ENCODE peak calls at places on chromosomes 5 and 9, in ten cellular contexts. S is PC-9; G is tibial artery; M is K562; R is iPS DF 6.9; O is psoas muscle; V is stomach; H is effector memory CD4-positive, alpha-beta T cell; I is AG09309; U is OCI-LY7. F is an unnamed sample.

GRCh38 chr5:72010395-72010794 is 96.9 kb upstream of the MAP1B start:
- DNase-seq in U (no peak), V (no peak), O (no peak), I (no peak), M (no peak), H (no peak), R (no peak), G (no peak), S (no peak), F (no peak)

GRCh38 chr5:53874409-53874808 is 314.0 kb downstream of the NDUFS4 start:
- DNase-seq in U (peak; percentile 5), V (no peak), G (no peak), I (no peak), O (no peak), R (peak; percentile 25), M (peak; percentile 22), S (no peak), H (no peak), F (peak; percentile 33)

GRCh38 chr9:74951725-74952151 is 974 bp downstream of the C9orf40 start:
- DNase-seq in G (peak; percentile 73), H (peak; percentile 20), V (peak; percentile 53), U (peak; percentile 63), O (peak; percentile 35), I (no peak), M (peak; percentile 13), R (no peak), S (peak; percentile 37), F (no peak)

GRCh38 chr5:59157001-59157527 is 574.2 kb downstream of the RAB3C start:
- DNase-seq in H (no peak), R (no peak), M (no peak), U (no peak), S (no peak), V (no peak), I (no peak), G (no peak), O (no peak), F (peak; percentile 54)

GRCh38 chr5:131221888-131222287 is 42.0 kb upstream of the CDC42SE2 start:
- DNase-seq in G (no peak), R (no peak), V (no peak), O (no peak), H (no peak), S (no peak), I (no peak), M (no peak), U (no peak), F (no peak)

GRCh38 chr9:128078504-128079434 is 10.7 kb downstream of the SLC25A25 start:
- DNase-seq in R (no peak), H (no peak), G (no peak), V (peak; percentile 48), S (peak; percentile 79), U (no peak), O (no peak), M (peak; percentile 79), I (no peak), F (no peak)

GRCh38 chr5:15645376-15645775 is 145.4 kb downstream of the FBXL7 start:
- DNase-seq in O (no peak), G (no peak), M (no peak), S (no peak), V (no peak), U (no peak), I (no peak), R (no peak), H (no peak), F (no peak)

GRCh38 chr9:15642369-15642962 is 89.6 kb downstream of the CCDC171 start:
- DNase-seq in H (no peak), O (no peak), U (peak; percentile 65), I (peak; percentile 7), V (no peak), S (no peak), M (peak; percentile 9), R (peak; percentile 5), G (no peak), F (peak; percentile 3)

GRCh38 chr9:33329117-33329563 is 38.8 kb downstream of the NFX1 start:
- DNase-seq in I (peak; percentile 95), O (peak; percentile 28), V (peak; percentile 82), M (no peak), S (peak; percentile 79), R (no peak), H (no peak), G (peak; percentile 73), U (no peak), F (peak; percentile 93)

GRCh38 chr9:118331622-118332045 is 627.4 kb downstream of the TLR4 start:
- DNase-seq in S (peak; percentile 55), M (no peak), U (no peak), O (peak; percentile 11), H (no peak), G (no peak), V (no peak), I (no peak), R (no peak), F (peak; percentile 73)

DNA sequence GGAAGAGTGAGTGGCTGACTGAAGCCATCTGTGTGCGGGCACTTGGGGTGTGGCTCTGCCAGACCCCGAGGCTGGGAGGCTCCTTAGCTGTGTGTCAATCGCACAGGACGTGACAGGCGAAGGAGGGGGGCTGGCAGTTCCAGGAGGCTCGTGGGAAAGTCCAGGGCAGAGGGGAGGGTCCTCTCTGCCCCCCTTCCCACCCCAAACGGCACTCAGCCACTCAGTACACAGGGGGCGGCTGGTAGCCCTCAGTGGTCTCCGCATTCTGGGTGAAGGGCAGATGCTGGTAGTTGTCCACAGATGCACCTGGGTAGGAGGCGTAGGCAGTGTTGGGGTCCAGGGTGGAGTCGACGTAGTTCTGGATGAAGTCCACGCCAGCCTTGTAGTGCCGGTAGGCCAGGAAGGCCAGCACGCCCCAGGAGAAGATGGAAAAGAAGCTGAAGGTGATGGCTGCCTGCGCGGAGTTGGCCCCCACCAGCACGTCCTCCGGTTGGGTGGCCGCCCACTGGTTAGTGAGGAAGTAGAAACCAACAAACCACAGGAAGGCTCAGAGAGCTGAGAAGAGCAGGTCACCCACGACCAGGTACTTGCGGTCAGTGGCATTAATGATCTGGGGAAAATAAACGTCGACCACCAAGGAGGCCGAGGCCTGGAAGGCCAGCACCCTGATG is 85.4 kb upstream of the CEP78 start:
- DNase-seq in M (no peak), V (no peak), U (no peak), S (no peak), R (no peak), H (no peak), O (no peak), G (no peak), I (no peak), F (no peak)
- H3K4me3 ChIP-seq in M (no peak overlapping the region), V (no peak overlapping the region), U (no peak overlapping the region), S (no peak overlapping the region), R (no peak overlapping the region), H (no peak overlapping the region), O (no peak overlapping the region), G (no peak overlapping the region), I (no peak overlapping the region), F (no peak overlapping the region)

GRCh38 chr5:80077317-80077716 is 42.2 kb downstream of the THBS4 start:
- DNase-seq in R (no peak), S (no peak), V (no peak), M (no peak), I (no peak), O (no peak), H (no peak), G (no peak), U (no peak), F (no peak)

GRCh38 chr5:80083115-80083890 is 48.2 kb downstream of the THBS4 start:
- DNase-seq in O (no peak), V (no peak), R (no peak), S (peak; percentile 37), G (no peak), H (no peak), I (peak; percentile 55), M (peak; percentile 70), U (peak; percentile 81), F (peak; percentile 30)

GRCh38 chr5:80082221-80082620 is 47.1 kb downstream of the THBS4 start:
- DNase-seq in U (no peak), V (no peak), G (no peak), H (no peak), M (no peak), I (no peak), O (no peak), R (no peak), S (no peak), F (no peak)

GRCh38 chr5:80078921-80079320 is 43.8 kb downstream of the THBS4 start:
- DNase-seq in M (peak; percentile 40), S (no peak), I (no peak), O (no peak), R (no peak), U (no peak), V (no peak), H (no peak), G (no peak), F (no peak)

DNA sequence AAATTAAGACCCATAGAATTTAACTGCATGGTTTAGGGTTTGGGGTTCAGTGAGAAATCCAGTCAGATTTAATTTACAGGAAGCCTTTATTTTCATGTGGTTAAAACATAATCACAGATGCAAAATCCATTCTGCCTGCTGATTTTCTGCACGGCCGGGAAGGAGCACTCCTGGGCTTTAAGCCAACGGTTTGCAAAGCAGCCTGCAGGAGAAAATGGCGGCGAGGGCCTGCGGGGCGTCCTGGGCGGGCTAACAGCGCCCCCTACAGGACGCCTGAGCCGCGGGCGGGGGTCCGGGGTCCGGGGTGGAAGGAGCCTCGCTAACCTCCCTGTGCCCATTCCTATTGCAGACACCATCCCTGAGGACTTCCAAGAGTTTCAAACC is 47.6 kb downstream of the THBS4 start:
- DNase-seq in R (peak; percentile 61), I (peak; percentile 38), S (peak; percentile 72), H (peak; percentile 23), V (peak; percentile 55), U (peak; percentile 33), O (peak; percentile 71), G (peak; percentile 72), M (peak; percentile 86), F (peak; percentile 42)
- H3K4me3 ChIP-seq in R (no peak overlapping the region), I (peak overlapping the region; percentile 42), S (peak overlapping the region; percentile 53), H (no peak overlapping the region), V (peak overlapping the region; percentile 32), U (no peak overlapping the region), O (peak overlapping the region; percentile 58), G (peak overlapping the region; percentile 48), M (peak overlapping the region; percentile 3), F (peak overlapping the region; percentile 29)

GRCh38 chr5:139277171-139277570 is 16.4 kb upstream of the MATR3 start:
- DNase-seq in S (no peak), R (no peak), G (no peak), H (no peak), I (no peak), O (no peak), U (no peak), M (no peak), V (no peak), F (no peak)
- H3K4me3 ChIP-seq in S (peak overlapping the region; percentile 92), R (no peak overlapping the region), G (no peak overlapping the region), H (no peak overlapping the region), I (no peak overlapping the region), O (peak overlapping the region; percentile 76), U (peak overlapping the region; percentile 91), M (peak overlapping the region; percentile 72), V (no peak overlapping the region), F (no peak overlapping the region)

DNA sequence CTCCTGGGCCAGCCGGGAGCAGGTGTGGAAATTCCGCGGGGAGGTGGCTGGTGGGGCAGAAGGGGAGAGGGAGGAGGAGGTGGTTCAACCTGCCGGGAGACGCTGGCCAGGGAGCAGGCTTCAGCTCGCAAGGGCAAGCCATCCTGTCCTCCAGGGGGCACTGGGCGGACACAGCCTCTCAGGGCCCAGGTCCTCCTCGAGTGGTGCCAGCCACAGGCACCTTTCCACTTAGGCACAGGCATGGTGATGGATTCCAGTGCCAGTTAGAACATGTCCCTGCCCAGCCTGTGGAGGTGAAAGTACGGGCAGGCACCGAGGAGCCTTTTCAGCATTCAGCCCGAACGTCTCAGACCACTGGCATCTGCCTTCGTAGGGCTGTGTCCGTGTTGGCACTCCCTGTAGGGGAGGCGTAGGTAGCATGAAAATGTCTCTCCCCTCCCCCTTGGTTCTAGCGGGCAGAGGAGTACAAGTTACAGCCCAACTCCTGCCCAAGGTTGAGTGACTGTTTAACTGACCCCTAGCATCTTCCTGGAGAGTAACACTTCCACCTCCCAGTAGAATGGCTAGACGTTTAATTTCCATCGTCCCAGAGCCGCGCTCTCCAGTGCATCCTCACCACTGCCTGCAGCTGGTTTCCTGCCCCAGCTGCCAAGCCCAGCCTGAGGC is 48.9 kb downstream of the DAB2IP start:
- DNase-seq in G (peak; percentile 89), U (peak; percentile 27), M (no peak), H (no peak), O (peak; percentile 66), I (no peak), V (peak; percentile 85), R (no peak), S (peak; percentile 81), F (no peak)
- H3K4me3 ChIP-seq in G (peak overlapping the region; percentile 71), U (peak overlapping the region; percentile 66), M (no peak overlapping the region), H (no peak overlapping the region), O (peak overlapping the region; percentile 66), I (peak overlapping the region; percentile 76), V (peak overlapping the region; percentile 65), R (peak overlapping the region; percentile 70), S (peak overlapping the region; percentile 60), F (peak overlapping the region; percentile 71)